ENCODE peak calls at places on chromosomes 13 and 19, in eight cellular contexts. V is neural progenitor cell, Q is HCT116, N is H9, I is PC-3, H is colonic mucosa, F is GM23248, A is IMR-90. O is an unnamed sample.

GRCh38 chr19:47445937-47446402 is 25.7 kb downstream of the SLC8A2 start:
- DNase-seq in A (no peak), F (peak; percentile 36), V (peak; percentile 58), Q (no peak), H (peak; percentile 27), N (peak; percentile 75), I (peak; percentile 25), O (peak; percentile 89)

GRCh38 chr19:9406798-9407352 is 28.5 kb downstream of the ZNF266 start:
- DNase-seq in I (no peak), N (no peak), H (peak; percentile 79), V (no peak), F (peak; percentile 95), Q (no peak), A (peak; percentile 92), O (peak; percentile 85)

GRCh38 chr13:96397807-96398206 is 307.9 kb downstream of the HS6ST3 start:
- DNase-seq in Q (no peak), H (no peak), V (no peak), N (no peak), A (no peak), F (no peak), I (no peak), O (no peak)

GRCh38 chr19:30419581-30420180 is 47.5 kb downstream of the ZNF536 start:
- DNase-seq in I (no peak), H (no peak), A (no peak), F (peak; percentile 64), V (no peak), N (no peak), Q (no peak), O (no peak)

GRCh38 chr13:77349365-77349764 is 22.5 kb upstream of the MYCBP2 start:
- DNase-seq in F (no peak), A (no peak), Q (no peak), H (no peak), N (no peak), V (no peak), I (no peak), O (no peak)

GRCh38 chr19:29532097-29532496 is 6.3 kb downstream of the VSTM2B start:
- DNase-seq in V (peak; percentile 25), Q (no peak), F (no peak), I (no peak), N (peak; percentile 34), H (no peak), A (no peak), O (no peak)

GRCh38 chr13:98293570-98294142 is 116.6 kb upstream of the RNF113B start:
- DNase-seq in N (no peak), F (peak; percentile 55), A (peak; percentile 76), Q (no peak), H (no peak), V (no peak), I (peak; percentile 17), O (no peak)

GRCh38 chr13:98476538-98476966 is 100.4 kb downstream of the STK24 start:
- DNase-seq in I (peak; percentile 82), A (peak; percentile 92), N (peak; percentile 77), H (no peak), Q (peak; percentile 64), F (peak; percentile 95), V (no peak), O (peak; percentile 88)

GRCh38 chr13:56861472-56861871 is 279.2 kb upstream of the PRR20A start:
- DNase-seq in I (peak; percentile 46), V (no peak), H (no peak), N (no peak), F (no peak), Q (no peak), A (no peak), O (no peak)

GRCh38 chr13:74015137-74015536 is 119.1 kb downstream of the KLF12 start:
- DNase-seq in A (peak; percentile 39), H (no peak), F (peak; percentile 28), N (no peak), V (no peak), Q (no peak), I (peak; percentile 59), O (no peak)

GRCh38 chr13:94710881-94711560 is 1.3 kb downstream of the SOX21 start:
- DNase-seq in I (peak; percentile 59), A (no peak), Q (no peak), N (peak; percentile 64), H (no peak), V (peak; percentile 77), F (peak; percentile 27), O (peak; percentile 68)

GRCh38 chr13:38417727-38418126 is 68.1 kb downstream of the UFM1 start:
- DNase-seq in N (peak; percentile 31), H (no peak), Q (no peak), I (peak; percentile 73), A (peak; percentile 1), V (peak; percentile 16), F (peak; percentile 49), O (no peak)

GRCh38 chr13:94556646-94557045 is 39.3 kb downstream of the TGDS start:
- DNase-seq in N (no peak), A (no peak), V (no peak), Q (no peak), F (no peak), I (no peak), H (no peak), O (no peak)

GRCh38 chr13:88945793-88946192 is 1274.6 kb downstream of the SLITRK5 start:
- DNase-seq in F (no peak), V (no peak), I (no peak), N (no peak), H (no peak), Q (no peak), A (no peak), O (no peak)

GRCh38 chr13:40518481-40518882 is 148.0 kb downstream of the FOXO1 start:
- DNase-seq in F (no peak), Q (no peak), H (no peak), N (no peak), A (no peak), V (no peak), I (no peak), O (no peak)

GRCh38 chr13:67619987-67620386 is 389.9 kb upstream of the PCDH9 start:
- DNase-seq in N (no peak), I (peak; percentile 32), A (peak; percentile 64), H (no peak), F (no peak), Q (no peak), V (no peak), O (no peak)

GRCh38 chr19:6230991-6231448 is 48.8 kb downstream of the MLLT1 start:
- DNase-seq in I (no peak), H (no peak), N (no peak), Q (no peak), A (no peak), V (no peak), F (no peak), O (peak; percentile 41)

GRCh38 chr19:40136818-40137217 is 46.1 kb upstream of the ZNF780A start:
- DNase-seq in N (no peak), V (no peak), I (no peak), F (no peak), Q (no peak), H (no peak), A (no peak), O (no peak)

DNA sequence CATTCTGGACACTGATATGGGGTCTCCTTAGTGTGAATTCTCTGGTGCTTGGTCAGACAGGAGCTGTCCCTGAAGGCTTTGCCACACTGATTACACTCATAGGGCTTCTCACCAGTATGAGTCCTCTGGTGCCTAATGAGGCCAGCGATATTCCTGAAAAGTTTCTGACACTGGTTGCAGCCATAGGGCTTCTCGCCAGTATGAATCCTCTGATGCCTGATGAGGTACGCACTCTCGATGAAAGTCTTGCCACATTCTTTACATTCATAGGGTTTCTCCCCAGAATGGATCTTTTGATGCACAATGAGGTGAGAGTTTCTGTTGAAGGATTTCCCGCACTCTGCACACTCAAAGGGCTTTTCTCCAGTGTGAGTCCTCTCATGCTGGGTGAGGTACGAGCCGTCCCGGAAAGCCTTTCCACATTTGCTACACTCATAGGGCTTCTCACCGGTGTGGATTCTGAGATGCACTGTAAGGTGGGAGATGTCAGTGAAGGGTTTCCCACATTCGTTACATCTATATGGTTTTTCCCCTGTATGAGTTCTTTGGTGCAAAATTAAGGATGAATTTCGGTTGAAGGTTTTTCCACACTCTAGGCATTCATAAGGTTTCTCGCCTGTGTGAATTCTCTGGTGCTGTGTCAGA is 22.4 kb downstream of the ZNF329 start:
- DNase-seq in H (no peak), Q (no peak), A (no peak), I (peak; percentile 7), F (peak; percentile 14), N (no peak), V (no peak), O (no peak)
- H3K9ac ChIP-seq in H (no peak overlapping the region), Q (no peak overlapping the region), A (no peak overlapping the region), I (no peak overlapping the region), F (no peak overlapping the region), N (no peak overlapping the region), V (no peak overlapping the region), O (no peak overlapping the region)

DNA sequence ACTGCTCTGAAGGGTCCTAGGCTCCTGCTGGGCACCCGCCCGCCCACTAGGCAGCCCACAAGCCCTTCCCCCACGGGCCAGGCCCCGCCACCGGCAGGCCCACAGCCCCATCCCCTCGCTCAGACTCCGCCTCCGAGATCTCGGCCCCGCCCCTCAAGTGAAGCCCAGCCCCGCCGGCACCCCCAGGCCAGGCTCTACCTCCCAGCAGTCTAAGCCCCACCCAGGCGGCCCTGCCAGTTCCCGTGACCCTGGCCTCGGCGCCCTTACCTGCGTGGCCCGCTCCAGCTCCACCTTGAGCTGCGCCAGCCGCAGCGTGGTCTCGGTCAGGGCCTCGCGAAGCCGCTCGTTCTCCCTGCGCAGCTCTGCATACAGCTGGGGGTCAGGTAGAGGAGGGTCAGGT is 16.3 kb downstream of the EPS8L1 start:
- DNase-seq in F (no peak), A (no peak), I (no peak), N (peak; percentile 91), H (no peak), V (peak; percentile 62), Q (no peak), O (peak; percentile 76)
- H3K4me1 ChIP-seq in F (peaks cover 6% of the 10 kb centered on the region), A (peaks cover 6% of the 10 kb centered on the region), I (no peaks in the 10 kb centered on the region), N (peaks cover 9% of the 10 kb centered on the region), H (peaks cover 7% of the 10 kb centered on the region), V (peaks cover 22% of the 10 kb centered on the region), Q (no peaks in the 10 kb centered on the region), O (no peaks in the 10 kb centered on the region)

GRCh38 chr13:32320528-32320927 is 5.2 kb downstream of the BRCA2 start:
- DNase-seq in A (no peak), I (peak; percentile 62), V (no peak), Q (no peak), H (no peak), F (no peak), N (no peak), O (no peak)
- H3K27ac ChIP-seq in A (no peak overlapping the region), I (peak overlapping the region; percentile 61), V (no peak overlapping the region), Q (no peak overlapping the region), H (no peak overlapping the region), F (no peak overlapping the region), N (no peak overlapping the region), O (no peak overlapping the region)

GRCh38 chr13:51815848-51816247 is 11.9 kb upstream of the DHRS12 start:
- DNase-seq in Q (no peak), A (no peak), F (no peak), H (no peak), N (no peak), I (peak; percentile 12), V (no peak), O (no peak)

GRCh38 chr13:51816604-51817254 is 12.8 kb upstream of the DHRS12 start:
- DNase-seq in F (no peak), H (no peak), I (peak; percentile 8), V (no peak), N (no peak), Q (peak; percentile 23), A (no peak), O (no peak)

GRCh38 chr13:51814071-51814470 is 10.1 kb upstream of the DHRS12 start:
- DNase-seq in A (no peak), Q (no peak), F (no peak), N (no peak), I (no peak), H (no peak), V (no peak), O (no peak)

GRCh38 chr13:51817717-51818116 is 13.8 kb upstream of the DHRS12 start:
- DNase-seq in N (no peak), Q (no peak), A (no peak), I (no peak), F (no peak), V (no peak), H (no peak), O (no peak)

GRCh38 chr13:51814825-51815650 is 11.1 kb upstream of the DHRS12 start:
- DNase-seq in V (peak; percentile 76), I (peak; percentile 79), N (peak; percentile 73), F (peak; percentile 66), Q (peak; percentile 60), H (peak; percentile 79), A (peak; percentile 50), O (no peak)
- H3K9ac ChIP-seq in V (no peak overlapping the region), I (no peak overlapping the region), N (no peak overlapping the region), F (no peak overlapping the region), Q (no peak overlapping the region), H (no peak overlapping the region), A (peak overlapping the region; percentile 58), O (no peak overlapping the region)

O was measured in kidney.